ENCODE peak calls at places on chromosomes 12 and 14, in ten cellular contexts. N is HCT116, R is kidney, A is left ventricle myocardium inferior, Q is thoracic aorta, X is fibroblast of pulmonary artery, E is mucosa of descending colon, L is hepatocyte, O is HepG2, C is AG04450. T is an unnamed sample.

GRCh38 chr14:69674546-69675245 is 63.3 kb downstream of the SUSD6 start:
- DNase-seq in N (no peak), R (no peak), A (no peak), Q (no peak), X (no peak), E (no peak), L (no peak), O (no peak), C (no peak), T (no peak)

GRCh38 chr12:24814379-24815086 is 134.4 kb downstream of the BCAT1 start:
- DNase-seq in N (no peak), R (no peak), A (no peak), Q (no peak), X (no peak), E (no peak), L (no peak), O (no peak), C (no peak), T (no peak)

GRCh38 chr14:22850944-22851790 is 14.8 kb downstream of the MMP14 start:
- DNase-seq in N (no peak), R (peak; percentile 94), A (peak; percentile 91), Q (peak; percentile 86), X (peak; percentile 95), E (peak; percentile 78), L (peak; percentile 72), O (no peak), C (peak; percentile 82), T (peak; percentile 48)

GRCh38 chr14:64707661-64708060 is 3.4 kb downstream of the PLEKHG3 start:
- DNase-seq in N (peak; percentile 78), R (no peak), A (no peak), Q (no peak), X (peak; percentile 72), E (no peak), L (peak; percentile 83), O (peak; percentile 81), C (peak; percentile 53), T (no peak)

GRCh38 chr14:50045039-50045711 is 71.2 kb downstream of the VCPKMT start:
- DNase-seq in N (no peak), R (peak; percentile 92), A (peak; percentile 74), Q (peak; percentile 74), X (peak; percentile 82), E (peak; percentile 96), L (peak; percentile 73), O (peak; percentile 82), C (peak; percentile 43), T (no peak)

GRCh38 chr14:103713304-103714062 is 1.8 kb downstream of the XRCC3 start:
- DNase-seq in N (no peak), R (no peak), A (no peak), Q (no peak), X (no peak), E (no peak), L (no peak), O (no peak), C (no peak), T (no peak)

GRCh38 chr12:46941981-46942380 is 116.2 kb upstream of the SLC38A4 start:
- DNase-seq in N (no peak), R (no peak), A (no peak), Q (no peak), X (no peak), E (no peak), L (no peak), O (no peak), C (no peak), T (no peak)

GRCh38 chr12:90543393-90543792 is 411.6 kb downstream of the CCER1 start:
- DNase-seq in N (no peak), R (no peak), A (no peak), Q (no peak), X (peak; percentile 75), E (no peak), L (no peak), O (no peak), C (no peak), T (no peak)

GRCh38 chr12:22635812-22636211 is 10.8 kb downstream of the ETNK1 start:
- DNase-seq in N (no peak), R (no peak), A (no peak), Q (no peak), X (peak; percentile 39), E (no peak), L (no peak), O (no peak), C (no peak), T (no peak)

GRCh38 chr12:22628228-22628627 is 3.3 kb downstream of the ETNK1 start:
- DNase-seq in N (no peak), R (no peak), A (no peak), Q (no peak), X (no peak), E (no peak), L (no peak), O (no peak), C (no peak), T (no peak)

GRCh38 chr12:22634883-22635282 is 9.9 kb downstream of the ETNK1 start:
- DNase-seq in N (no peak), R (no peak), A (no peak), Q (no peak), X (no peak), E (no peak), L (no peak), O (no peak), C (no peak), T (no peak)

GRCh38 chr12:22627351-22627750 is 2.4 kb downstream of the ETNK1 start:
- DNase-seq in N (no peak), R (no peak), A (no peak), Q (no peak), X (no peak), E (no peak), L (no peak), O (no peak), C (no peak), T (no peak)

GRCh38 chr12:22631863-22632463 is 7.0 kb downstream of the ETNK1 start:
- DNase-seq in N (no peak), R (no peak), A (no peak), Q (no peak), X (peak; percentile 35), E (no peak), L (peak; percentile 11), O (no peak), C (no peak), T (no peak)
- TF ChIP-seq CTCF in N (peak; percentile 68), R (peak; percentile 46), A (peak; percentile 73), Q (peak; percentile 56), X (peak; percentile 59), E (no peak), L (peak; percentile 71), O (peak; percentile 21), C (peak; percentile 74), T (peak; percentile 76)

DNA sequence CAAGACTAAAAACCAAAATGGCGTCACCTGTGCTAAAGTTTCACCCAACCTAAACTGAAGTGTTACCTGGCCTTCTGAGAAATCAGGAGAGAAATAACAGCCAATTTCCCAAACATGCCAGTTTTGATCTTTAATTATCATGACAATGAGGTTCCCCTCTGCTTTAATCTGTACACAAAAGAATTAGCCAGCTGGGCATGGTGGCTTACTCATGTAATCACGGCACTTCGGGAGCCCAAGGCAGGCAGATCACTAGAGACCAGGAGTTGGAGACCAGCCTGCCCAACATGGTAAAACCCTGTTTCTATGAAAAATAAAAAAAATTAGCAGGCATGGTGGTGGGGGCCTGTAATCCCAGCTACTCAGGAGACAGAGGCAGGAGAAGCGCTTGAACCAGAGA is 4.9 kb downstream of the HEATR4 start:
- DNase-seq in N (no peak), R (no peak), A (no peak), Q (no peak), X (no peak), E (no peak), L (no peak), O (no peak), C (no peak), T (no peak)
- TF ChIP-seq CTCF in N (no peak), R (no peak), A (no peak), Q (no peak), X (no peak), E (no peak), L (no peak), O (no peak), C (no peak), T (no peak)

DNA sequence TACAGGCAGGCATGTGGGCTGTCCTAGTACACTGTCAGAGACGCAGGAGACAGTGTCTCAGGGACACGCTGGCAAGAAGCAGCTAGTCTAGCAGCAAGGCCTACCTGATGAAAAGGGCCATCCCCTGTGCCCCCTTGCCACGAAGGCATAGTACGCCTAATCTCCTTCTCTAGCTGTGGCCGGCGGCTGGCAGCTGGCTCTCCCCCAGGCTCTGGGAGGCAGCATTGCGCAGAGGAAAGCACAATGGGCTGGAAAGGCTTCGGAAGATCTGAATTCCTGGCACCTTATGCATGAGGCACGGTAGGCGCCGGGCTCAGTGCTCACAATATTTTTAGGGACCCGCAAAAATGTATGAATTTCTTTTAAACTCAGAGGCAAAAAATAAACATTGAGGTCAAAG is 16.0 kb upstream of the PLEKHH1 start:
- DNase-seq in N (no peak), R (no peak), A (peak; percentile 36), Q (no peak), X (peak; percentile 22), E (no peak), L (peak; percentile 39), O (no peak), C (no peak), T (peak; percentile 26)
- TF ChIP-seq CTCF in N (no peak), R (peak; percentile 7), A (peak; percentile 36), Q (no peak), X (peak; percentile 16), E (no peak), L (peak; percentile 19), O (peak; percentile 60), C (no peak), T (no peak)

GRCh38 chr12:2314492-2314891 is 261.7 kb downstream of the CACNA1C start:
- DNase-seq in N (no peak), R (no peak), A (no peak), Q (no peak), X (no peak), E (no peak), L (no peak), O (no peak), C (no peak), T (no peak)

GRCh38 chr12:2318286-2318685 is 265.5 kb downstream of the CACNA1C start:
- DNase-seq in N (no peak), R (no peak), A (no peak), Q (no peak), X (no peak), E (no peak), L (no peak), O (no peak), C (no peak), T (no peak)

GRCh38 chr12:2319136-2319535 is 266.3 kb downstream of the CACNA1C start:
- DNase-seq in N (no peak), R (no peak), A (no peak), Q (no peak), X (no peak), E (no peak), L (no peak), O (no peak), C (no peak), T (no peak)

GRCh38 chr12:2319747-2320146 is 267.0 kb downstream of the CACNA1C start:
- DNase-seq in N (no peak), R (no peak), A (peak; percentile 39), Q (no peak), X (peak; percentile 25), E (no peak), L (peak; percentile 48), O (no peak), C (no peak), T (no peak)

DNA sequence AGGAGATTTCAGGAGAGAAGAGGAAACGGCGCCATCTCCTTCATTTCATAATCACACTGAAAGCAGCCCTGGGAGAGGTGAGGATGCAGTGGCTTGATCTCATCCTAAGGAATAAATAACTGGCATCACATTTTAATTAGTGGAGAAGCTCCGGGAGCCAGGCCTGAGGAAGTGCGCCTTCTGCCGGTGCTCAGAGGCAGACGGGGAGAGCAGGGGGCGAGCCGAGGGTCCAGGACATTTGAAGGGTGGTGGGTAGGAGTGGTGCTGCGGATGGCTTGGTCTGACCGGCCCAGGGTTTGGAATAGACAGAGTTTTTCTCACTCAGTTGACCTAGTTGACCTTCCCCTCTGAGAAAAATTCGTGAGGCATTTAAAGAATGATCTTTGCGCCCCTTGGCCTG is 265.0 kb downstream of the CACNA1C start:
- DNase-seq in N (no peak), R (no peak), A (no peak), Q (no peak), X (no peak), E (no peak), L (no peak), O (no peak), C (no peak), T (no peak)
- TF ChIP-seq CTCF in N (no peak), R (no peak), A (no peak), Q (no peak), X (no peak), E (no peak), L (no peak), O (no peak), C (no peak), T (no peak)